ENCODE peak calls at places on chromosomes 16 and 17, in four cellular contexts. One of them, this sample, is unnamed.

GRCh38 chr16:3183445-3184139 is 4.4 kb upstream of the OR1F1 start:
- DNase-seq in K562: no peak
- DNase-seq in SK-N-SH: no peak
- DNase-seq in WTC11: peak
- DNase-seq in this sample: no peak

GRCh38 chr17:20121359-20122235 is 112.4 kb downstream of the SPECC1 start:
- DNase-seq in WTC11: peak
- DNase-seq in SK-N-SH: peak
- DNase-seq in K562: peak
- DNase-seq in this sample: peak

GRCh38 chr16:81905277-81905676 is 106.0 kb downstream of the SDR42E1 start:
- DNase-seq in K562: no peak
- DNase-seq in WTC11: peak
- DNase-seq in SK-N-SH: no peak
- DNase-seq in this sample: no peak

GRCh38 chr17:79792371-79792871 is 4.5 kb downstream of the CBX8 start:
- DNase-seq in WTC11: peak
- DNase-seq in SK-N-SH: peak
- DNase-seq in K562: no peak
- DNase-seq in this sample: no peak

GRCh38 chr17:52762794-52763167 is 604.3 kb upstream of the CA10 start:
- DNase-seq in WTC11: no peak
- DNase-seq in SK-N-SH: no peak
- DNase-seq in K562: no peak
- DNase-seq in this sample: no peak

GRCh38 chr17:29078183-29079045 is 35.5 kb downstream of the PIPOX start:
- DNase-seq in K562: no peak
- DNase-seq in WTC11: no peak
- DNase-seq in SK-N-SH: no peak
- DNase-seq in this sample: no peak

GRCh38 chr16:67430504-67431076 is 331 bp upstream of the HSD11B2 start:
- DNase-seq in K562: peak
- DNase-seq in WTC11: no peak
- DNase-seq in SK-N-SH: peak
- DNase-seq in this sample: peak

GRCh38 chr17:5680766-5681165 is 96.5 kb upstream of the NLRP1 start:
- DNase-seq in WTC11: no peak
- DNase-seq in K562: no peak
- DNase-seq in SK-N-SH: no peak
- DNase-seq in this sample: no peak

GRCh38 chr17:38674013-38674748 is 576 bp downstream of the EPOP start:
- DNase-seq in K562: peak
- DNase-seq in WTC11: peak
- DNase-seq in SK-N-SH: peak
- DNase-seq in this sample: no peak

GRCh38 chr16:474420-475122 is 49.1 kb downstream of the RAB11FIP3 start:
- DNase-seq in K562: no peak
- DNase-seq in WTC11: no peak
- DNase-seq in SK-N-SH: no peak
- DNase-seq in this sample: peak

GRCh38 chr16:4280625-4281024 is 7.8 kb upstream of the TFAP4 start:
- DNase-seq in SK-N-SH: no peak
- DNase-seq in WTC11: no peak
- DNase-seq in K562: no peak
- DNase-seq in this sample: no peak

GRCh38 chr16:89343501-89344291 is 126.2 kb downstream of the ZNF778 start:
- DNase-seq in SK-N-SH: no peak
- DNase-seq in WTC11: no peak
- DNase-seq in K562: no peak
- DNase-seq in this sample: no peak

GRCh38 chr17:16513858-16514257 is 21.9 kb upstream of the LRRC75A start:
- DNase-seq in SK-N-SH: no peak
- DNase-seq in WTC11: no peak
- DNase-seq in K562: no peak
- DNase-seq in this sample: no peak

GRCh38 chr17:16511515-16511914 is 19.5 kb upstream of the LRRC75A start:
- DNase-seq in SK-N-SH: no peak
- DNase-seq in K562: no peak
- DNase-seq in WTC11: no peak
- DNase-seq in this sample: no peak

GRCh38 chr17:16515933-16516332 is 23.9 kb upstream of the LRRC75A start:
- DNase-seq in WTC11: no peak
- DNase-seq in SK-N-SH: no peak
- DNase-seq in K562: no peak
- DNase-seq in this sample: no peak

GRCh38 chr17:16507918-16508533 is 16.0 kb upstream of the LRRC75A start:
- DNase-seq in WTC11: no peak
- DNase-seq in SK-N-SH: no peak
- DNase-seq in K562: no peak
- DNase-seq in this sample: no peak

GRCh38 chr17:16512011-16512410 is 20.0 kb upstream of the LRRC75A start:
- DNase-seq in SK-N-SH: no peak
- DNase-seq in K562: no peak
- DNase-seq in WTC11: no peak
- DNase-seq in this sample: no peak
- TF ChIP-seq FOXJ3 in SK-N-SH: no peak
- TF ChIP-seq FOXJ3 in K562: no peak
- TF ChIP-seq FOXJ3 in WTC11: no peak
- TF ChIP-seq FOXJ3 in this sample: no peak

DNA sequence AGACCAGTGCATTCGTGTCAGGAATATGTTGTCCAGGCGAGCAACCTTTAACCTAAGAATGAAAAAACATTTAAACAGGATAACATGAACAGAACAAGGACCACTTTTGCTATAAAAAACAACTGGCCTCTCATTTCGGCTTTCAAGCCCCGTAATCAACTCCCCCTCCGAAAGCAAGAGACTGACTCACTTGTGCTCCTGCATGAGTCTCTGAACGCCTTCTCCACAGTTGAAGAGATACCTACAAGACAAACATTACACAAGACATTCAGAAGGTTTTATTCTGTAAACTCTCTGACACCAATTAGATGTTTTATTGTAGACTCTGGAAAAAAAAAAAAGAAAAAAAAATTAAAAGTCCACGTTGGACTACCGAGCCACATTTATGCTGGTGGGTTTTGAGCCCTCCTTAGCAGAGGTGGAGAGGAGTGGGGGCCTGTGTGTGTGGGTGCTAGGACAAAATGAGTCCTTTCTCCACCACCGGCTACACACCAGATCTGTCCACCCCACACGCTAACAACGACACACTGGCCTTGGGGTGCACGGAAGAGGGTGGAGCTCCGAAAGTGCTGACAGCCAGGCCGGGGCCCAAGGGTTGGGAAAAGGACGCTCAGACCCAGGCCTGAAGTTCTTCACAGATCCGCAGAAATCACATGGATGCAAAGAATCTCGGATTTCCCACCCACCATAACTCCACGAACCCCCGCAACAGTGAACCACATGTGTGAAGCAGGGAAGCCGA is 775 bp downstream of the ELAC2 start:
- DNase-seq in K562: no peak
- DNase-seq in WTC11: no peak
- DNase-seq in SK-N-SH: no peak
- DNase-seq in this sample: peak
- TF ChIP-seq FOXJ3 in K562: no peak
- TF ChIP-seq FOXJ3 in WTC11: no peak
- TF ChIP-seq FOXJ3 in SK-N-SH: no peak
- TF ChIP-seq FOXJ3 in this sample: no peak

DNA sequence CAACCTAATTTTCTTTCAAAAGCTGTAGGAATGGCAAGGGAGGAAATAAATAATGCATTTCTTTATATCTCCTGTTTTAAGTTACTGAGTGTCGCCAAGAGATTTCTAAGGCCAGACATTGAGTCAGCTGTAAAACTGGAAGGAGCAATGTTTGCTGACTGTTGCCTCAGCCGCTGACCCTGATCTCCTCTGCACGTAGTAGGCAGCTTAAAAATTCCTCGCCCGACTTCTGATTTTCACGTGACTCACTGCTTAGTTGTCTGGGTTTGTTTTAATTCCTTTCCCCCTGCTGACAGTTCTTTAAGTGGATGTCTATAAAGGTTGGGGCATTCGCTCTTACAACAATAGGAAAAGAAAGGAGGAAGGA is 100.6 kb downstream of the WWOX start:
- DNase-seq in WTC11: no peak
- DNase-seq in K562: no peak
- DNase-seq in SK-N-SH: no peak
- DNase-seq in this sample: no peak
- TF ChIP-seq FOXJ3 in WTC11: no peak
- TF ChIP-seq FOXJ3 in K562: no peak
- TF ChIP-seq FOXJ3 in SK-N-SH: no peak
- TF ChIP-seq FOXJ3 in this sample: no peak

GRCh38 chr17:35894206-35894605 is 14.0 kb upstream of the CCL5 start:
- DNase-seq in WTC11: no peak
- DNase-seq in SK-N-SH: no peak
- DNase-seq in K562: no peak
- DNase-seq in this sample: no peak
- TF ChIP-seq FOXJ3 in WTC11: no peak
- TF ChIP-seq FOXJ3 in SK-N-SH: no peak
- TF ChIP-seq FOXJ3 in K562: no peak
- TF ChIP-seq FOXJ3 in this sample: no peak

DNA sequence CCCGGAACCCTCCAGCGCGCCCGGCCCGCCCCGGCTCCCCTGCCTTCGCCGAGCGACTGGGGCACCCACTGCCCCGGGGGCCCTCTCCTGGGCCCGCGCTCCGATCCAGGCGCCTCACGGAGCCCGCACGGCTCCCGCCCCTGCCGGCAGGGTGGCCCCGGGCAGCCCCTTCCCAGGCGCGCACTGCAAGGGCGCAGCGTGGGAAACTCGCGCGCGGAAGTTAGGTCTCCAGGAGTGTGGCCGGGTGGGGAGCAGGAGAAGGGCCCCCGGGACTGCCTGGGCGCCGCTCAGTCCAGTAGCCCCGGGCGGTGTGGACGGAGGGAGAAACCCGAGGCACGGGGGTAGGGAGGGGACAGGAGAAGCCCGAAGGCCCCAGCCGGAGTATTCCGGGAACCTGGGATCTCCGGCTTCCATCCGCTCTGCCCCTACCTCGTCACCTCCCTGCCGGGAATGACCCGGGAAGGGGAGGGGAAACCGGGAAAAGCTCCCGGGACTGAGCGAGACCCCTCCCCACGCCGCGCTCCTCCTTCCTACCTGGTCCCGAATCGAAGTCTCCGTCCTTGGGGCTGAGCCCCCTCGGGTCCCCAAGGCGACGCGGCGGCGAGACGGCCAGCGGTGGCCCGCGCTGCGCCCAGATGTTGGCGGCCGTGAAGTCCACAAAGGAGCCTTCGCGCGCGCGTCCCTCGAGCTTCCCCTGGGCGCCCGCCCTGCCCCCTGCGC is 501 bp downstream of the SOCS3 start:
- DNase-seq in SK-N-SH: peak
- DNase-seq in WTC11: peak
- DNase-seq in K562: peak
- DNase-seq in this sample: no peak
- TF ChIP-seq FOXJ3 in SK-N-SH: no peak
- TF ChIP-seq FOXJ3 in WTC11: no peak
- TF ChIP-seq FOXJ3 in K562: no peak
- TF ChIP-seq FOXJ3 in this sample: no peak

GRCh38 chr16:66416981-66417700 is 10.0 kb upstream of the BEAN1 start:
- DNase-seq in WTC11: no peak
- DNase-seq in K562: no peak
- DNase-seq in SK-N-SH: no peak
- DNase-seq in this sample: no peak
- TF ChIP-seq FOXJ3 in WTC11: no peak
- TF ChIP-seq FOXJ3 in K562: no peak
- TF ChIP-seq FOXJ3 in SK-N-SH: no peak
- TF ChIP-seq FOXJ3 in this sample: no peak

DNA sequence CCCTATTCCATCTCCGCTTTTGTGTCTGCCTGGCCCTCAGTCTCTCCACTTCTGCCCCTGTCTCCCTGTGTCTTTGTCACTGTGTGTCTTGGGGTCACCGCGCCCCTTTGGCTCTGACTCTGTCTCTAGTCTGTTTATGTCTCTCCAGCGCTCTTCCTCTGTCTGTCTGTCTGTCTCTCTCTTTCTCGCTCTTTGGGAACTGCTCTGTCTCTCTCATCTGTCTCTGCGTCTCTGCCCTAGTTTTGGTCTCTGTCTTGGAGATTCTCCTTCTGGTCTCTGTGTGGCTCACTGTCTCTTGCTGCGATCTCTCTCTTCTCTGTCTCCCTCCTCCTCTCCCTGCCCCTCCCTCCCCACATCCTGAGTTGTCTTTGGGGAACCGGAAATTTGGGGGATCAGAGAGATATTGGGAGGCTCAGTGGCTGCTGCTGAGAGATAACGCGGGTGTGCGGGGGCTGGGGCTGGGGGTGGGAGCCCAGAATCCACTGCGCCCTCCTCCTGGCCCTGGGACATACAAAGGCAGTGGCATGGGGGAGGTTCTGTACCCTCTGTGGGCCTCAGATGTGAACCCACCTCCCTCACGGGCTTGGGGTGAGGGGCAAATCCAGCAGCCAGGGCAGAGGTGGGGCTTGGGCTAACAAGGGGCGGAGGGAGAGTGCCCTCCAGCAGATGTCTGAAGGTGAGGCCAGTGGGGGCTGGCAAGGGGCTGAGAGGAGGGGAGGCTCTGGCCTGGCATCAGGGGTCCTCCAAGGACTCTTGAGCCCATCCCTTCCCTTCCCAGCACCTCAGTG is 24.4 kb downstream of the LAT start:
- DNase-seq in SK-N-SH: no peak
- DNase-seq in WTC11: no peak
- DNase-seq in K562: peak
- DNase-seq in this sample: no peak
- TF ChIP-seq FOXJ3 in SK-N-SH: no peak
- TF ChIP-seq FOXJ3 in WTC11: no peak
- TF ChIP-seq FOXJ3 in K562: no peak
- TF ChIP-seq FOXJ3 in this sample: no peak

This sample was measured in HepG2.